ENCODE peak calls at places on chromosomes 13 and 19, in seven cellular contexts. K is EL; U is GM12865; J is choroid plexus epithelial cell; Q is naive thymus-derived CD8-positive, alpha-beta T cell; L is effector memory CD4-positive, alpha-beta T cell; R is SK-MEL-5. B is an unnamed sample.

GRCh38 chr19:46205183-46205984 is 24.2 kb upstream of the IGFL1 start:
- DNase-seq in K (no peak), U (no peak), J (no peak), Q (no peak), L (no peak), R (no peak), B (no peak)

GRCh38 chr13:108859202-108860012 is 230.0 kb downstream of the MYO16 start:
- DNase-seq in K (peak; percentile 80), U (peak; percentile 17), J (peak; percentile 94), Q (no peak), L (no peak), R (peak; percentile 84), B (peak; percentile 41)

GRCh38 chr13:30810261-30810701 is 74.9 kb downstream of the ALOX5AP start:
- DNase-seq in K (no peak), U (no peak), J (no peak), Q (no peak), L (no peak), R (no peak), B (no peak)

GRCh38 chr13:24264976-24265375 is 44.4 kb upstream of the C1QTNF9 start:
- DNase-seq in K (no peak), U (peak; percentile 67), J (no peak), Q (peak; percentile 76), L (peak; percentile 79), R (no peak), B (no peak)

GRCh38 chr19:50626011-50626410 is 13.7 kb downstream of the SYT3 start:
- DNase-seq in K (no peak), U (no peak), J (no peak), Q (no peak), L (no peak), R (no peak), B (no peak)

GRCh38 chr19:28020631-28021315 is 1192.2 kb downstream of the UQCRFS1 start:
- DNase-seq in K (no peak), U (no peak), J (no peak), Q (no peak), L (no peak), R (no peak), B (no peak)

GRCh38 chr13:113327391-113327765 is 30.3 kb downstream of the LAMP1 start:
- DNase-seq in K (no peak), U (no peak), J (no peak), Q (no peak), L (no peak), R (no peak), B (no peak)

GRCh38 chr13:113815151-113816058 is 48.5 kb downstream of the GAS6 start:
- DNase-seq in K (no peak), U (peak; percentile 66), J (no peak), Q (no peak), L (no peak), R (peak; percentile 74), B (no peak)

GRCh38 chr19:33158365-33158764 is 26.5 kb downstream of the WDR88 start:
- DNase-seq in K (no peak), U (no peak), J (no peak), Q (no peak), L (no peak), R (no peak), B (no peak)

GRCh38 chr19:45472557-45473365 is 5.0 kb downstream of the FOSB start:
- DNase-seq in K (no peak), U (no peak), J (no peak), Q (peak; percentile 39), L (peak; percentile 39), R (no peak), B (no peak)

GRCh38 chr13:55229906-55230569 is 1910.7 kb upstream of the PRR20A start:
- DNase-seq in K (no peak), U (no peak), J (no peak), Q (no peak), L (no peak), R (no peak), B (no peak)

GRCh38 chr19:34990578-34991192 is 9.4 kb upstream of the GRAMD1A start:
- DNase-seq in K (no peak), U (peak; percentile 45), J (no peak), Q (no peak), L (no peak), R (no peak), B (no peak)

GRCh38 chr13:64936879-64937278 is 2293.3 kb downstream of the PCDH9 start:
- DNase-seq in K (no peak), U (no peak), J (no peak), Q (no peak), L (no peak), R (no peak), B (no peak)

GRCh38 chr13:54210397-54211050 is 1181.9 kb downstream of the OLFM4 start:
- DNase-seq in K (no peak), U (no peak), J (no peak), Q (no peak), L (no peak), R (peak; percentile 91), B (no peak)

GRCh38 chr13:28199089-28199488 is 60.7 kb downstream of the PAN3 start:
- DNase-seq in K (no peak), U (no peak), J (no peak), Q (no peak), L (no peak), R (peak; percentile 5), B (no peak)

GRCh38 chr13:68719815-68720214 is 1387.8 kb upstream of the ATXN8OS start:
- DNase-seq in K (no peak), U (no peak), J (no peak), Q (no peak), L (no peak), R (no peak), B (no peak)

GRCh38 chr13:23741879-23742510 is 147.2 kb downstream of the MIPEP start:
- DNase-seq in K (peak; percentile 20), U (peak; percentile 33), J (peak; percentile 35), Q (no peak), L (no peak), R (peak; percentile 50), B (no peak)